ENCODE peak calls at places on chromosomes 1 and 21, in ten cellular contexts. N, Y, V, T, C, L, F, R, A and G are unnamed samples.

GRCh38 chr1:20216574-20216973 is 30.3 kb upstream of the PLA2G2C start:
- DNase-seq in R (peak; percentile 70), A (no peak), Y (no peak), L (no peak), F (peak; percentile 33), C (no peak), V (no peak), T (no peak), N (no peak), G (peak; percentile 31)

GRCh38 chr1:15046487-15047165 is 106.9 kb upstream of the TMEM51 start:
- DNase-seq in V (peak; percentile 69), R (peak; percentile 82), T (peak; percentile 74), L (peak; percentile 84), Y (peak; percentile 60), A (peak; percentile 81), C (peak; percentile 55), N (peak; percentile 66), F (peak; percentile 82), G (peak; percentile 70)

GRCh38 chr1:100184536-100184935 is 6.5 kb upstream of the LRRC39 start:
- DNase-seq in A (no peak), T (no peak), L (no peak), Y (no peak), F (no peak), V (no peak), N (no peak), R (no peak), C (no peak), G (peak; percentile 6)

GRCh38 chr1:49104575-49104974 is 327.9 kb upstream of the BEND5 start:
- DNase-seq in V (no peak), Y (no peak), R (no peak), T (peak; percentile 24), C (no peak), F (no peak), A (no peak), L (no peak), N (no peak), G (no peak)

GRCh38 chr21:35780983-35781382 is 279.3 kb downstream of the SETD4 start:
- DNase-seq in A (no peak), R (no peak), Y (no peak), N (no peak), T (no peak), V (no peak), L (no peak), C (no peak), F (no peak), G (no peak)

GRCh38 chr1:241747992-241748391 is 95.9 kb downstream of the WDR64 start:
- DNase-seq in Y (no peak), T (no peak), N (no peak), R (no peak), A (no peak), V (no peak), L (no peak), C (no peak), F (no peak), G (no peak)

GRCh38 chr1:22691354-22691753 is 19.3 kb upstream of the EPHB2 start:
- DNase-seq in V (no peak), N (no peak), A (no peak), R (no peak), L (no peak), C (no peak), Y (no peak), T (no peak), F (no peak), G (no peak)

GRCh38 chr1:90721210-90722194 is 4.4 kb upstream of the BARHL2 start:
- DNase-seq in T (peak; percentile 71), C (peak; percentile 61), Y (no peak), F (peak; percentile 66), A (no peak), V (peak; percentile 3), L (no peak), N (no peak), R (peak; percentile 67), G (peak; percentile 68)

GRCh38 chr1:207962716-207963428 is 51.9 kb upstream of the CD34 start:
- DNase-seq in T (peak; percentile 31), Y (peak; percentile 42), F (peak; percentile 36), A (peak; percentile 62), L (peak; percentile 44), V (no peak), R (no peak), N (peak; percentile 81), C (peak; percentile 76), G (peak; percentile 26)

GRCh38 chr1:159005676-159006075 is 4.0 kb upstream of the IFI16 start:
- DNase-seq in N (no peak), T (no peak), C (no peak), V (no peak), F (peak; percentile 83), Y (peak; percentile 29), R (no peak), L (no peak), A (no peak), G (no peak)

GRCh38 chr1:206112600-206113301 is 4.4 kb downstream of the AVPR1B start:
- DNase-seq in N (peak; percentile 55), A (no peak), F (no peak), R (no peak), C (no peak), V (no peak), T (peak; percentile 62), Y (no peak), L (no peak), G (no peak)

GRCh38 chr1:18123467-18123992 is 15.9 kb downstream of the IGSF21 start:
- DNase-seq in N (no peak), Y (no peak), V (no peak), R (no peak), F (no peak), A (no peak), L (no peak), C (no peak), T (no peak), G (no peak)

GRCh38 chr1:96887501-96887900 is 165.9 kb downstream of the PTBP2 start:
- DNase-seq in Y (no peak), F (no peak), L (no peak), R (no peak), V (no peak), T (no peak), C (no peak), N (no peak), A (no peak), G (no peak)

GRCh38 chr1:112044745-112045144 is 55.3 kb upstream of the KCND3 start:
- DNase-seq in N (no peak), T (no peak), V (no peak), L (no peak), F (no peak), A (no peak), Y (no peak), C (no peak), R (no peak), G (no peak)

GRCh38 chr1:43673261-43673660 is 23.3 kb downstream of the KDM4A start:
- DNase-seq in N (no peak), L (no peak), Y (no peak), F (no peak), R (no peak), V (no peak), T (no peak), A (no peak), C (no peak), G (no peak)

GRCh38 chr1:211800925-211801607 is 29.5 kb downstream of the LPGAT1 start:
- DNase-seq in C (no peak), A (no peak), R (no peak), F (no peak), L (no peak), Y (no peak), N (no peak), T (no peak), V (no peak), G (no peak)

DNA sequence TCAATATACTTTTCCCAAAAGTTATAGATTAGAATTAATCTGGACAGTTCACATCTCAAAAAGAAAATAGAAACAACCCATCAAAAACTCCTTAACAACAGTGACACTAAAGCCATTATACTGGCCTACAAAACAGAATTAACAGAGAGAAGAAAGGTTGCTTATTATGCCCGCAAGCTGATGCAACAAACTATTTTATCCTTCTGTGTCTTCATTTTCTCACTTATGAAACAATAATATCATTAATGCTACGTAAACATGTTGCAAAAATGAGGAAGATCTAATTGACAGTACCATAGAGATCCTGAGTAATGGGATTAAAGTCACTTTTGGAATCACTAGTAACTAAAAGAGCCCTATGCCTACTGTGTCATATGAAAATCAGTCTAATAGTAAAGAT is 32.6 kb downstream of the LPGAT1 start:
- DNase-seq in R (no peak), C (no peak), T (no peak), Y (no peak), L (no peak), F (no peak), N (no peak), A (no peak), V (no peak), G (no peak)
- TF ChIP-seq CTCF in R (no peak), C (no peak), T (no peak), Y (no peak), L (no peak), F (no peak), N (no peak), A (no peak), V (no peak), G (no peak)

GRCh38 chr1:201696217-201696761 is 132.7 kb upstream of the IPO9 start:
- DNase-seq in T (no peak), L (peak; percentile 96), R (no peak), F (peak; percentile 94), V (peak; percentile 74), C (peak; percentile 89), Y (peak; percentile 94), N (peak; percentile 94), A (peak; percentile 63), G (no peak)
- TF ChIP-seq CTCF in T (no peak), L (no peak), R (no peak), F (peak; percentile 7), V (peak; percentile 9), C (no peak), Y (no peak), N (no peak), A (no peak), G (no peak)

GRCh38 chr1:189220750-189221149 is 1256.9 kb downstream of the BRINP3 start:
- DNase-seq in F (peak; percentile 9), A (no peak), N (no peak), T (no peak), V (no peak), C (no peak), Y (no peak), R (no peak), L (no peak), G (no peak)
- TF ChIP-seq CTCF in F (peak; percentile 55), A (no peak), N (no peak), T (peak; percentile 18), V (no peak), C (no peak), Y (no peak), R (no peak), L (no peak), G (no peak)

DNA sequence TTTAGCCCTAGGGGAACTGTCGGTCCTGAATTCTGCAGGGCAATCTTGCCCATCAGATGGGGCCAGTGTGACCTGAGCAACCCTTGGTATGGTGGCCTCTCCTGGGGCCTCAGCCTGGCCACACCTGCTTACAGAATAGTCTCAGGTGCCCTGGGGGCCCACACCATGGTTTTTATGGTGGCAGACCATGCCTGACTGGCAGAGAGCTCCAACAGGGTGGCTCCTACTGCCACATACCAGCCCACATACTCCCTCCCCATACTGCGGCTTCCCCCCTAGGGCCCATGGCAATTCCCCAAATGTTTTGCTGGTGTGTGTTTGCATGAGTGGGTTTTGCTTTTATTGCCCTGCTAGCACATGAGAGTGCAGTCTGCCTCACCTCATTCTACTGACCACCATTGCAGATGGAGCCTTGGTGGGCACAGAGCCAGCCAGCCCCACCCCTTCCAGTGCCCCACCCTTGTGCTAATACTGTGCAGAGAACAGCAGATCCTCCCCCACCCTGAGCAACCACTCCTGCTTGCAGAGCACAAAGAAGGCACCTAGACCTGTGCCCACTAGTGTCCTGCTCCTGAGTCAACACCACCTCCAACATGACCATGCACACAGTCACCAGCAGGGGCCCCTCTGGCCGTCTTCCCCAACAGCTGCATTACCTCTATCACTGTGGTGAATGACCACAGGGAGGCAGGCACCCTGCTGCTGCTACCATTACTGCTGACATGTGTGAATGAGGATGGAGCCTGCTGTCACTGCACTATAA is 86.8 kb downstream of the GDAP2 start:
- DNase-seq in T (no peak), N (no peak), L (no peak), F (no peak), C (no peak), A (no peak), Y (no peak), R (no peak), V (no peak), G (no peak)
- TF ChIP-seq CTCF in T (no peak), N (no peak), L (no peak), F (no peak), C (no peak), A (no peak), Y (no peak), R (no peak), V (no peak), G (no peak)